ENCODE peak calls at places on chromosomes 6 and 20, in eight cellular contexts. One of them, this sample, is unnamed.

GRCh38 chr20:34269996-34270627 is 28.9 kb downstream of the ASIP start:
- DNase-seq in K562: no peak
- DNase-seq in ovary: peak
- DNase-seq in right lobe of liver: no peak
- DNase-seq in body of pancreas: peak
- DNase-seq in testis: peak
- DNase-seq in prostate gland: peak
- DNase-seq in stomach: no peak
- DNase-seq in this sample: no peak

GRCh38 chr6:64224819-64225218 is 589.2 kb downstream of the PHF3 start:
- DNase-seq in K562: no peak
- DNase-seq in ovary: no peak
- DNase-seq in right lobe of liver: peak
- DNase-seq in body of pancreas: peak
- DNase-seq in testis: no peak
- DNase-seq in prostate gland: no peak
- DNase-seq in stomach: no peak
- DNase-seq in this sample: peak

GRCh38 chr6:41732601-41733348 is 2.6 kb downstream of the TFEB start:
- DNase-seq in K562: no peak
- DNase-seq in ovary: no peak
- DNase-seq in right lobe of liver: no peak
- DNase-seq in body of pancreas: peak
- DNase-seq in testis: no peak
- DNase-seq in prostate gland: peak
- DNase-seq in stomach: peak
- DNase-seq in this sample: peak

GRCh38 chr6:37321101-37321500 is 32.7 kb upstream of the RNF8 start:
- DNase-seq in K562: no peak
- DNase-seq in ovary: no peak
- DNase-seq in right lobe of liver: no peak
- DNase-seq in body of pancreas: no peak
- DNase-seq in testis: peak
- DNase-seq in prostate gland: no peak
- DNase-seq in stomach: no peak
- DNase-seq in this sample: no peak

GRCh38 chr6:163099621-163100171 is 314.8 kb upstream of the QKI start:
- DNase-seq in K562: no peak
- DNase-seq in ovary: no peak
- DNase-seq in right lobe of liver: no peak
- DNase-seq in body of pancreas: no peak
- DNase-seq in testis: no peak
- DNase-seq in prostate gland: no peak
- DNase-seq in stomach: no peak
- DNase-seq in this sample: no peak

GRCh38 chr20:36872857-36873256 is 3.1 kb upstream of the TLDC2 start:
- DNase-seq in K562: no peak
- DNase-seq in ovary: peak
- DNase-seq in right lobe of liver: no peak
- DNase-seq in body of pancreas: no peak
- DNase-seq in testis: peak
- DNase-seq in prostate gland: no peak
- DNase-seq in stomach: peak
- DNase-seq in this sample: no peak

GRCh38 chr6:131175559-131175958 is 40.3 kb downstream of the AKAP7 start:
- DNase-seq in K562: no peak
- DNase-seq in ovary: no peak
- DNase-seq in right lobe of liver: no peak
- DNase-seq in body of pancreas: no peak
- DNase-seq in testis: no peak
- DNase-seq in prostate gland: no peak
- DNase-seq in stomach: no peak
- DNase-seq in this sample: no peak

GRCh38 chr6:108846628-108847027 is 1.6 kb upstream of the ARMC2 start:
- DNase-seq in K562: no peak
- DNase-seq in ovary: no peak
- DNase-seq in right lobe of liver: no peak
- DNase-seq in body of pancreas: no peak
- DNase-seq in testis: no peak
- DNase-seq in prostate gland: no peak
- DNase-seq in stomach: no peak
- DNase-seq in this sample: no peak

GRCh38 chr6:167580512-167580911 is 246.2 kb upstream of the AFDN start:
- DNase-seq in K562: no peak
- DNase-seq in ovary: no peak
- DNase-seq in right lobe of liver: no peak
- DNase-seq in body of pancreas: no peak
- DNase-seq in testis: no peak
- DNase-seq in prostate gland: no peak
- DNase-seq in stomach: no peak
- DNase-seq in this sample: no peak

GRCh38 chr6:156822747-156823206 is 45.6 kb downstream of the ARID1B start:
- DNase-seq in K562: no peak
- DNase-seq in ovary: no peak
- DNase-seq in right lobe of liver: no peak
- DNase-seq in body of pancreas: no peak
- DNase-seq in testis: no peak
- DNase-seq in prostate gland: no peak
- DNase-seq in stomach: no peak
- DNase-seq in this sample: no peak

GRCh38 chr6:4388675-4389074 is 253.3 kb upstream of the ECI2 start:
- DNase-seq in K562: no peak
- DNase-seq in ovary: no peak
- DNase-seq in right lobe of liver: no peak
- DNase-seq in body of pancreas: no peak
- DNase-seq in testis: no peak
- DNase-seq in prostate gland: no peak
- DNase-seq in stomach: no peak
- DNase-seq in this sample: no peak

GRCh38 chr20:59002388-59002787 is 4.7 kb downstream of the CTSZ start:
- DNase-seq in K562: no peak
- DNase-seq in ovary: no peak
- DNase-seq in right lobe of liver: no peak
- DNase-seq in body of pancreas: no peak
- DNase-seq in testis: no peak
- DNase-seq in prostate gland: no peak
- DNase-seq in stomach: no peak
- DNase-seq in this sample: no peak
- TF ChIP-seq POLR2A in K562: no peak
- TF ChIP-seq POLR2A in ovary: no peak
- TF ChIP-seq POLR2A in right lobe of liver: no peak
- TF ChIP-seq POLR2A in body of pancreas: no peak
- TF ChIP-seq POLR2A in testis: no peak
- TF ChIP-seq POLR2A in prostate gland: no peak
- TF ChIP-seq POLR2A in stomach: no peak
- TF ChIP-seq POLR2A in this sample: no peak

GRCh38 chr6:44217332-44218143 is 812 bp downstream of the MYMX start:
- DNase-seq in K562: no peak
- DNase-seq in ovary: no peak
- DNase-seq in right lobe of liver: peak
- DNase-seq in body of pancreas: peak
- DNase-seq in testis: no peak
- DNase-seq in prostate gland: no peak
- DNase-seq in stomach: peak
- DNase-seq in this sample: peak
- TF ChIP-seq POLR2A in K562: no peak
- TF ChIP-seq POLR2A in ovary: no peak
- TF ChIP-seq POLR2A in right lobe of liver: no peak
- TF ChIP-seq POLR2A in body of pancreas: peak
- TF ChIP-seq POLR2A in testis: no peak
- TF ChIP-seq POLR2A in prostate gland: no peak
- TF ChIP-seq POLR2A in stomach: no peak
- TF ChIP-seq POLR2A in this sample: no peak

DNA sequence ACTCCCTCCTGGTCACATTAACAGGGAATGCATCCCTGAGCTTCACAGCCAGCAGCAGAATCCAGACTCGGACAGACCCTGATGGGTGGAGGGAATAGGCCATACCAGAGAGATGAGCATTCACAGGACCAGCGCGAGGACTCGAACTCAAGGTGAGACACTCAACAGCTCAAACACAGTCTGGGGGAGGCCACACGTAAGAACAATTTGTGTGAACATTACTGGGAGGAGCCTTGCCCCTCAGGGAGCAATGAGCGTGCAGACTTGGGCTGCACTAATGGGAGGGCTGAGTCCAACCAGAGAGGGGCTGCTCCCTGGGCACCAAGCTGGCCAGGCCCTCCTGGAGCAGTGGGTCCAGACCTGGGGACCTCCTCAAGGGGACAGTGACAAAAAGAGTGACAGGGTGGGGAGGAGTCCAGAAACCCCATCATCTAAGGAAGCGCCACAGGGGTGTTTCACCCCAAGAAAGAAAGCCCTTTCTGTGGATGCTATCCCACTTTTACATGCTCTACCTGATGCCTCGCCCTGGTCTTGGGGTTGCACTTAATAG is 118.4 kb downstream of the MRPL14 start:
- DNase-seq in K562: no peak
- DNase-seq in ovary: no peak
- DNase-seq in right lobe of liver: no peak
- DNase-seq in body of pancreas: no peak
- DNase-seq in testis: no peak
- DNase-seq in prostate gland: no peak
- DNase-seq in stomach: no peak
- DNase-seq in this sample: no peak
- TF ChIP-seq POLR2A in K562: no peak
- TF ChIP-seq POLR2A in ovary: no peak
- TF ChIP-seq POLR2A in right lobe of liver: no peak
- TF ChIP-seq POLR2A in body of pancreas: no peak
- TF ChIP-seq POLR2A in testis: no peak
- TF ChIP-seq POLR2A in prostate gland: no peak
- TF ChIP-seq POLR2A in stomach: no peak
- TF ChIP-seq POLR2A in this sample: no peak

DNA sequence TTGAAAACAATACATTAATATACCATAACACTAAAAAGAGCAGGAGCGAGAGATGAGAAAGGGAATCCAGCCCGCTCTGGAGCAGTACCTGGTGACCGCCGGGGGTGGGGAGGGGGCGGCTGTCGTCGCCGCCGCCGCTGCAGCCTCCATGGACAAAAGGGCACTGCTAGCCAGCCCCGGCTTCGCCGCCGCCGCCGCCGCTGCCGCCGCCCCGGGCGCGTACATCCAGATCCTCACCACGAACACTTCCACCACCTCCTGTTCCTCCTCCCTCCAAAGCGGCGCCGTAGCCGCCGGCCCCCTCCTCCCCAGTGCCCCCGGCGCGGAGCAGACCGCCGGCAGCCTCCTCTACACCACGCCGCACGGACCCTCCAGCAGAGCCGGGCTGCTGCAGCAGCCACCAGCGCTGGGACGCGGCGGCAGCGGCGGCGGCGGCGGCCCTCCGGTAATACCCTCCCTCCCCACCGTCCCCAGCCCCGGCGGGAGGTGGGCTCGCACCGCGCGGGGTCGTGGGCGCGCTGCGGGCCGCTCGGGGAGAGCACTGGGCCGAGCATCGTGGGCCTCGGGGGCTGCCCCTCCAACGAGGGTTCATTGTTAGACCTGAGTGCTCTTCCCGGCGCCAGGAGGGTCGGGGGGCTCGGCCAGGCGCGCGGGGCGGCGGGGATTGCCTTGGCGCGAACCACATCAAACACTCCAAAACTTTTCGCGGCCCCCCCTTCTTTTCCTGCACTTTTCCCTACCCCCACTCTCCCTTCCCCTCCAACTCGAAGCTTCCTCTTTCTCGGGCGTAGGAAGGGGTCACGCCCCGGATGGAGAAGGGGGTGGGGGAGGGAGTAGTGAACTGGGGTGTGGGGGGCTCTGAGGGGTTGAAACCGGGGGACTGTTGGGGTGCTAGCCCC is 751 bp downstream of the E2F3 start:
- DNase-seq in K562: peak
- DNase-seq in ovary: peak
- DNase-seq in right lobe of liver: peak
- DNase-seq in body of pancreas: peak
- DNase-seq in testis: peak
- DNase-seq in prostate gland: peak
- DNase-seq in stomach: peak
- DNase-seq in this sample: peak
- TF ChIP-seq POLR2A in K562: peak
- TF ChIP-seq POLR2A in ovary: no peak
- TF ChIP-seq POLR2A in right lobe of liver: no peak
- TF ChIP-seq POLR2A in body of pancreas: no peak
- TF ChIP-seq POLR2A in testis: no peak
- TF ChIP-seq POLR2A in prostate gland: no peak
- TF ChIP-seq POLR2A in stomach: no peak
- TF ChIP-seq POLR2A in this sample: no peak

DNA sequence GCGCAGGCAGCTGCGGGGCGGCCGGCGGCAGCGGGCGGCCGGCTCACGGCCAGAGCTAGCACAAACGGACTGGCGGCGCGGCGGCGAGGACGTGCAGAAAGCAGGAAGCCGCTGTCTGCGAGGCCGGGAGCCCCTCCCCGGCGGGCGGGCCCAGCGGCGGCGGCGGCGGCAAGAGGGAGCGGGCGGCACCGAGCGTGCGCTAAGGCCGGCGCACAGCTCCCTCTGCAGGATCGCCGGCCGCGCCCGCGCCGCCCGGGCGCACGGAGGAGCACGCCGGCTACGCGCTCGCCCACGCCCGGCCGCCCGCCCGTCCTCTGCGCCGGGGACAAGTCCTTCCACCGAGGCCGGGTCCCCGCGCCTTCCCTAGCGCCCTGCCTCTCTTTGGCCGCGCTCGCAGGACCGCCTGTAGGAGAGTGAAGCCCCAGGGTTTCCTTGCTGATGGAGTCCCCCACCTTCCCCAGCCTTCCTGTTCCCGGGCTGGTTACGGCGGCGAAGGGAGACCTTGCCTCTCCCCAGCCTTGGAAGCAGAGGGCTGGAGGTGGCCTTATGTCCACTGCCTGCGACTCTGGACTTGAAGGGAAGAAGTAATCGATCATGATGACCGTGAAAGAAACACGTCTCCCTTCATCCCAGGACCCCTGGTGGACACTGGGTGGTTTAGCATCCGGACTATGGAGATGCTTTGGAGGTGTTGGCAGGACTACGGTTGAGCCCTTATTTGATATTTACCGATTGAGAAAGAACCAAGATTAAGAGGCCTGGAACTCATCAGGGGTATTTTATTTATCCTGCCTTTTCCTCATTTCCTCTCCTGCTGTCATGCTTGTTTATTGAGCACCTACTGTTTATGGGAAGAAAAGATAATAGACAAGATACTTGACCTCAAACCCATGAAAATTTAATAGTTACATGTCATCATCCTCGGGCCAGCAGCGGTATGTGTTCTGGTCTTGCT is at the start of gene PREP:
- DNase-seq in K562: peak
- DNase-seq in ovary: peak
- DNase-seq in right lobe of liver: peak
- DNase-seq in body of pancreas: peak
- DNase-seq in testis: peak
- DNase-seq in prostate gland: peak
- DNase-seq in stomach: peak
- DNase-seq in this sample: peak
- TF ChIP-seq POLR2A in K562: peak
- TF ChIP-seq POLR2A in ovary: no peak
- TF ChIP-seq POLR2A in right lobe of liver: peak
- TF ChIP-seq POLR2A in body of pancreas: peak
- TF ChIP-seq POLR2A in testis: no peak
- TF ChIP-seq POLR2A in prostate gland: peak
- TF ChIP-seq POLR2A in stomach: no peak
- TF ChIP-seq POLR2A in this sample: peak